ENCODE peak calls at places on chromosomes 1 and 21, in four cellular contexts. E is neural progenitor cell; Q is tibial nerve; L is CD8-positive, alpha-beta T cell. M is an unnamed sample. For H3K9me3, the result is how much of the 10 kb centered on the place peaks cover.

GRCh38 chr1:71049951-71050598 is 2.5 kb upstream of the PTGER3 start:
- DNase-seq in E (peak), Q (peak), L (no peak), M (no peak)

GRCh38 chr1:240611619-240612490 is at the start of gene GREM2:
- DNase-seq in E (peak), Q (peak), L (peak), M (no peak)

GRCh38 chr21:33374080-33374873 is 28.9 kb upstream of the IFNGR2 start:
- DNase-seq in E (peak), Q (peak), L (peak), M (no peak)

GRCh38 chr1:230760360-230760827 is 13.2 kb downstream of the CAPN9 start:
- DNase-seq in E (no peak), Q (no peak), L (no peak), M (no peak)

GRCh38 chr21:25670726-25671125 is 31.7 kb downstream of the JAM2 start:
- DNase-seq in E (no peak), Q (peak), L (no peak), M (no peak)

GRCh38 chr1:213268221-213268620 is 217.2 kb downstream of the RPS6KC1 start:
- DNase-seq in E (no peak), Q (no peak), L (no peak), M (no peak)

GRCh38 chr1:167359295-167359694 is 138.6 kb downstream of the POU2F1 start:
- DNase-seq in E (no peak), Q (no peak), L (no peak), M (no peak)

GRCh38 chr21:42755766-42756579 is 102.6 kb downstream of the PDE9A start:
- DNase-seq in E (no peak), Q (no peak), L (no peak), M (no peak)

GRCh38 chr1:2242814-2243725 is 15.0 kb downstream of the SKI start:
- DNase-seq in E (no peak), Q (no peak), L (peak), M (no peak)

GRCh38 chr1:118960567-118961136 is 27.5 kb downstream of the TBX15 start:
- DNase-seq in E (no peak), Q (peak), L (no peak), M (no peak)

GRCh38 chr1:98086796-98087195 is 166.0 kb upstream of the DPYD start:
- DNase-seq in E (peak), Q (no peak), L (no peak), M (no peak)

GRCh38 chr1:18945401-18945849 is 11.1 kb downstream of the IFFO2 start:
- DNase-seq in E (peak), Q (no peak), L (no peak), M (no peak)

GRCh38 chr1:234544094-234544579 is 65.2 kb upstream of the TARBP1 start:
- DNase-seq in E (no peak), Q (peak), L (peak), M (no peak)

GRCh38 chr1:64473367-64473766 is 3.4 kb downstream of the CACHD1 start:
- DNase-seq in E (no peak), Q (no peak), L (no peak), M (no peak)
- H3K4me3 ChIP-seq in E (peak), Q (no peak), L (no peak), M (no peak)

DNA sequence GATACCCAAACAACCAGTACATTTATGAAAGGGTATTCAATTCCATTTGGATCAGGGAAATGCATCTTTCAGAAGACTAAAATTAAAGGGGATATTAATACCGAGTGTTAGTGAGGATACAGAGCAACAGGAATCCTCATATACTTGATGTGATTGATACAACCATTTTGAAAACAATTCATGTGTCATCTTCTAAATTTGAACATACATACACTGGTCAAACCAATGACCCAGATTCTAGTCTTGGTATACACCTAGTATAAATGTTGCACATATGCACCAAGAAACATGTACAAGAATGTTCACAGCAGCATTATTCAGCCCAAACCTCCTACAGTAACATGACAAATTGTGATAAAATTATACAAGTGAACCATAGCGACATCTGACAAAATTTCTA is 58.6 kb downstream of the ZNF644 start:
- DNase-seq in E (no peak), Q (no peak), L (no peak), M (no peak)
- TF ChIP-seq CTCF in E (no peak), Q (no peak), L (no peak), M (no peak)

DNA sequence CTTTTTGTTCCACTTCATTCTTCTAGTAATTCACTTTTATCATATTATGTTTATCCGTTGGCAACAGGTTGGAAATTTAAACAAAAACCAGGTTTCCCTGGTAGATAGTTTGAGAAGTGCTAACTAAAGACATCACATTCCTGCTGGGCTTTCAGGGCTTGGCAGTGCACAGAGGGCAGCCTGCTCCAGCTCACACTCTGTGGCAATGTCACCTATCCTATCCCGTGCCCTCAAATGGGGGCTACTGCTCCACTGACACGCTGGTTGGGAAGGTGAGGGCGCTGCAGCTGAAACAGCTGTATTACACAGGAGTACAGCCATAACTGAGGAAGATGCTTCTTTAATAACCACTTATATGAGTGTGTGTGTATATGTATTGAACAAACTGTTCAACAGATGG is 49.7 kb downstream of the RCAN1 start:
- DNase-seq in E (no peak), Q (no peak), L (no peak), M (no peak)
- H3K9me3 ChIP-seq in E (under half), Q (under half), L (under half), M (under half)

GRCh38 chr1:12167493-12168429 is 970 bp downstream of the TNFRSF1B start:
- DNase-seq in E (no peak), Q (no peak), L (peak), M (no peak)
- H3K4me3 ChIP-seq in E (no peak), Q (peak), L (peak), M (peak)

GRCh38 chr1:35646043-35646442 is 4.7 kb upstream of the PSMB2 start:
- DNase-seq in E (no peak), Q (no peak), L (no peak), M (no peak)
- TF ChIP-seq CTCF in E (peak), Q (no peak), L (no peak), M (no peak)

GRCh38 chr1:228242313-228242864 is 34.5 kb downstream of the OBSCN start:
- DNase-seq in E (no peak), Q (no peak), L (no peak), M (no peak)
- H3K9me3 ChIP-seq in E (under half), Q (under half), L (under half), M (under half)

DNA sequence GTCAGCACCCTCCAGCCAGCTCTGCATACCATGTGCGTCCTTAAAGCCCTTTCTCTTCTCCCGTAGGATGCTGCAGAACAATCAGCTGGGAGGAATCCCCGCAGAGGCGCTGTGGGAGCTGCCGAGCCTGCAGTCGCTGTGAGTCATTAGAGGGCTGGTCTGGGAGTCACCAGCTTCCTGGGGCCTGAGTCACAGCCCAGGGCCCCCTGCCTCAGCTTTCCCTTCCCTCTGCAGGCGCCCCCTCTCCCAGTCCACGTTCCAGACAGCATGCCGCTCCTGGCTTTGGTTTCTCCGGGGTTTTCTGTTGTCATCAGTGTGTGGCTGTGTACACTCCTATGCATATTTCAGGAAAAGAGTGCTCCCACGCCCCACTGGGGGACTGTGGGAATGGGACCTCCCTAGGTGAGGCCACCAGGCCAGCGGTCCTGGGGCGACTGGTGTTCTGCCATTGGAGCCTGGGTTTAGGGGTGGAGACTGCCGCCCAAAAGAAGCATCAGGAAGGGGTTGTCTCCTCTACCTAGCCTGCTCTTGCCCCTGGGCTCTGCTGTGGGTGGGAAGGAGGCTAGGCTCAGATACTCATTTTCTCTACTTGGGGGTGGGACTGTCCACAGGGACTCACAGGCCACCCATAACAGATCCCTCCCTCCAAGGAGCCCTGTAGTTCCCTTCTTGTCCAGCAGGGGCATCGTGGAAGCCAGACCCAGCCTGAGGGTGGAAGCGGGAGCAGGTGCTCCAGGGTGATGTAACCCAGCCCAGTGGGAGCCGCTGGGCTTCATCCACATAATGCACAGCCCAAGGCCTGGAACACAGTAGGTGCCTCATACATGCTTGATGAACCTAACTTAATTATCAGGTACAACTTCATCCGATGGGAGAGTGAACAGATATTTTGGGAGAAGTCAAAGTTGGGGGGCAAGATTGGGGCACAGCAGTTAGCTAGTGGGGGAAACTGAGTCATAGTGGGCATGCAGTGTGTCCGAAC is 42.5 kb downstream of the LGR6 start:
- DNase-seq in E (peak), Q (peak), L (peak), M (no peak)
- H3K4me3 ChIP-seq in E (no peak), Q (no peak), L (no peak), M (no peak)